ENCODE peak calls at places on chromosomes 5 and 9, in ten cellular contexts. One of them, this sample, is unnamed.

GRCh38 chr5:168892618-168893017 is 313.4 kb upstream of the PANK3 start:
- DNase-seq in neural progenitor cell: peak
- DNase-seq in bronchial epithelial cell: no peak
- DNase-seq in PC-9: no peak
- DNase-seq in A549: no peak
- DNase-seq in choroid plexus epithelial cell: no peak
- DNase-seq in AG04450: no peak
- DNase-seq in CD8-positive, alpha-beta T cell: no peak
- DNase-seq in left lung: no peak
- DNase-seq in thoracic aorta: no peak
- DNase-seq in this sample: no peak

GRCh38 chr9:128936171-128936865 is 11.1 kb downstream of the DOLK start:
- DNase-seq in neural progenitor cell: no peak
- DNase-seq in bronchial epithelial cell: no peak
- DNase-seq in PC-9: no peak
- DNase-seq in A549: no peak
- DNase-seq in choroid plexus epithelial cell: no peak
- DNase-seq in AG04450: no peak
- DNase-seq in CD8-positive, alpha-beta T cell: no peak
- DNase-seq in left lung: peak
- DNase-seq in thoracic aorta: no peak
- DNase-seq in this sample: no peak

GRCh38 chr5:92652735-92653134 is 928.3 kb downstream of the NR2F1-AS1 start:
- DNase-seq in neural progenitor cell: no peak
- DNase-seq in bronchial epithelial cell: no peak
- DNase-seq in PC-9: no peak
- DNase-seq in A549: no peak
- DNase-seq in choroid plexus epithelial cell: peak
- DNase-seq in AG04450: peak
- DNase-seq in CD8-positive, alpha-beta T cell: no peak
- DNase-seq in left lung: no peak
- DNase-seq in thoracic aorta: no peak
- DNase-seq in this sample: peak

GRCh38 chr5:103391659-103392058 is 133.1 kb downstream of the MACIR start:
- DNase-seq in neural progenitor cell: no peak
- DNase-seq in bronchial epithelial cell: no peak
- DNase-seq in PC-9: no peak
- DNase-seq in A549: no peak
- DNase-seq in choroid plexus epithelial cell: no peak
- DNase-seq in AG04450: no peak
- DNase-seq in CD8-positive, alpha-beta T cell: no peak
- DNase-seq in left lung: no peak
- DNase-seq in thoracic aorta: no peak
- DNase-seq in this sample: no peak

GRCh38 chr5:4533457-4534105 is 606.5 kb upstream of the ADAMTS16 start:
- DNase-seq in neural progenitor cell: no peak
- DNase-seq in bronchial epithelial cell: no peak
- DNase-seq in PC-9: no peak
- DNase-seq in A549: no peak
- DNase-seq in choroid plexus epithelial cell: no peak
- DNase-seq in AG04450: no peak
- DNase-seq in CD8-positive, alpha-beta T cell: no peak
- DNase-seq in left lung: no peak
- DNase-seq in thoracic aorta: no peak
- DNase-seq in this sample: no peak

GRCh38 chr5:10454591-10455272 is 13.1 kb downstream of the ROPN1L start:
- DNase-seq in neural progenitor cell: no peak
- DNase-seq in bronchial epithelial cell: peak
- DNase-seq in PC-9: no peak
- DNase-seq in A549: no peak
- DNase-seq in choroid plexus epithelial cell: peak
- DNase-seq in AG04450: no peak
- DNase-seq in CD8-positive, alpha-beta T cell: no peak
- DNase-seq in left lung: no peak
- DNase-seq in thoracic aorta: no peak
- DNase-seq in this sample: no peak

GRCh38 chr5:141623197-141623596 is 4.4 kb upstream of the DIAPH1 start:
- DNase-seq in neural progenitor cell: peak
- DNase-seq in bronchial epithelial cell: no peak
- DNase-seq in PC-9: no peak
- DNase-seq in A549: no peak
- DNase-seq in choroid plexus epithelial cell: peak
- DNase-seq in AG04450: no peak
- DNase-seq in CD8-positive, alpha-beta T cell: no peak
- DNase-seq in left lung: no peak
- DNase-seq in thoracic aorta: no peak
- DNase-seq in this sample: no peak

GRCh38 chr5:135810188-135810943 is 24.1 kb upstream of the SLC25A48 start:
- DNase-seq in neural progenitor cell: no peak
- DNase-seq in bronchial epithelial cell: no peak
- DNase-seq in PC-9: no peak
- DNase-seq in A549: no peak
- DNase-seq in choroid plexus epithelial cell: no peak
- DNase-seq in AG04450: no peak
- DNase-seq in CD8-positive, alpha-beta T cell: no peak
- DNase-seq in left lung: no peak
- DNase-seq in thoracic aorta: no peak
- DNase-seq in this sample: no peak

GRCh38 chr5:133397986-133398645 is 214.2 kb downstream of the FSTL4 start:
- DNase-seq in neural progenitor cell: no peak
- DNase-seq in bronchial epithelial cell: no peak
- DNase-seq in PC-9: no peak
- DNase-seq in A549: no peak
- DNase-seq in choroid plexus epithelial cell: no peak
- DNase-seq in AG04450: no peak
- DNase-seq in CD8-positive, alpha-beta T cell: no peak
- DNase-seq in left lung: no peak
- DNase-seq in thoracic aorta: no peak
- DNase-seq in this sample: no peak

GRCh38 chr5:91007251-91007650 is 375.9 kb downstream of the ARRDC3 start:
- DNase-seq in neural progenitor cell: no peak
- DNase-seq in bronchial epithelial cell: no peak
- DNase-seq in PC-9: no peak
- DNase-seq in A549: no peak
- DNase-seq in choroid plexus epithelial cell: no peak
- DNase-seq in AG04450: no peak
- DNase-seq in CD8-positive, alpha-beta T cell: no peak
- DNase-seq in left lung: no peak
- DNase-seq in thoracic aorta: no peak
- DNase-seq in this sample: no peak

GRCh38 chr9:129557192-129558036 is 63.5 kb downstream of the C9orf50 start:
- DNase-seq in neural progenitor cell: peak
- DNase-seq in bronchial epithelial cell: no peak
- DNase-seq in PC-9: peak
- DNase-seq in A549: peak
- DNase-seq in choroid plexus epithelial cell: peak
- DNase-seq in AG04450: no peak
- DNase-seq in CD8-positive, alpha-beta T cell: no peak
- DNase-seq in left lung: peak
- DNase-seq in thoracic aorta: no peak
- DNase-seq in this sample: peak

GRCh38 chr9:22342489-22343217 is 104.0 kb upstream of the DMRTA1 start:
- DNase-seq in neural progenitor cell: peak
- DNase-seq in bronchial epithelial cell: peak
- DNase-seq in PC-9: peak
- DNase-seq in A549: no peak
- DNase-seq in choroid plexus epithelial cell: peak
- DNase-seq in AG04450: no peak
- DNase-seq in CD8-positive, alpha-beta T cell: no peak
- DNase-seq in left lung: no peak
- DNase-seq in thoracic aorta: no peak
- DNase-seq in this sample: no peak

GRCh38 chr5:126449751-126450271 is 26.6 kb downstream of the GRAMD2B start:
- DNase-seq in neural progenitor cell: no peak
- DNase-seq in bronchial epithelial cell: peak
- DNase-seq in PC-9: no peak
- DNase-seq in A549: no peak
- DNase-seq in choroid plexus epithelial cell: peak
- DNase-seq in AG04450: no peak
- DNase-seq in CD8-positive, alpha-beta T cell: peak
- DNase-seq in left lung: no peak
- DNase-seq in thoracic aorta: no peak
- DNase-seq in this sample: no peak
- H3K4me3 ChIP-seq in neural progenitor cell: no peak
- H3K4me3 ChIP-seq in bronchial epithelial cell: peak
- H3K4me3 ChIP-seq in PC-9: no peak
- H3K4me3 ChIP-seq in A549: no peak
- H3K4me3 ChIP-seq in choroid plexus epithelial cell: peak
- H3K4me3 ChIP-seq in AG04450: no peak
- H3K4me3 ChIP-seq in CD8-positive, alpha-beta T cell: peak
- H3K4me3 ChIP-seq in left lung: no peak
- H3K4me3 ChIP-seq in thoracic aorta: peak
- H3K4me3 ChIP-seq in this sample: no peak

GRCh38 chr9:127854169-127854833 is at the start of gene ENG:
- DNase-seq in neural progenitor cell: no peak
- DNase-seq in bronchial epithelial cell: peak
- DNase-seq in PC-9: peak
- DNase-seq in A549: no peak
- DNase-seq in choroid plexus epithelial cell: peak
- DNase-seq in AG04450: no peak
- DNase-seq in CD8-positive, alpha-beta T cell: no peak
- DNase-seq in left lung: peak
- DNase-seq in thoracic aorta: no peak
- DNase-seq in this sample: no peak
- TF ChIP-seq CTCF in neural progenitor cell: no peak
- TF ChIP-seq CTCF in bronchial epithelial cell: no peak
- TF ChIP-seq CTCF in PC-9: no peak
- TF ChIP-seq CTCF in A549: no peak
- TF ChIP-seq CTCF in choroid plexus epithelial cell: no peak
- TF ChIP-seq CTCF in AG04450: peak
- TF ChIP-seq CTCF in CD8-positive, alpha-beta T cell: no peak
- TF ChIP-seq CTCF in left lung: no peak
- TF ChIP-seq CTCF in thoracic aorta: no peak
- TF ChIP-seq CTCF in this sample: peak

GRCh38 chr9:95425910-95426551 is 90.7 kb downstream of the PTCH1 start:
- DNase-seq in neural progenitor cell: peak
- DNase-seq in bronchial epithelial cell: peak
- DNase-seq in PC-9: no peak
- DNase-seq in A549: peak
- DNase-seq in choroid plexus epithelial cell: peak
- DNase-seq in AG04450: no peak
- DNase-seq in CD8-positive, alpha-beta T cell: no peak
- DNase-seq in left lung: no peak
- DNase-seq in thoracic aorta: no peak
- DNase-seq in this sample: no peak
- H3K4me3 ChIP-seq in neural progenitor cell: peak
- H3K4me3 ChIP-seq in bronchial epithelial cell: peak
- H3K4me3 ChIP-seq in PC-9: peak
- H3K4me3 ChIP-seq in A549: peak
- H3K4me3 ChIP-seq in choroid plexus epithelial cell: peak
- H3K4me3 ChIP-seq in AG04450: peak
- H3K4me3 ChIP-seq in CD8-positive, alpha-beta T cell: peak
- H3K4me3 ChIP-seq in left lung: peak
- H3K4me3 ChIP-seq in thoracic aorta: peak
- H3K4me3 ChIP-seq in this sample: peak

DNA sequence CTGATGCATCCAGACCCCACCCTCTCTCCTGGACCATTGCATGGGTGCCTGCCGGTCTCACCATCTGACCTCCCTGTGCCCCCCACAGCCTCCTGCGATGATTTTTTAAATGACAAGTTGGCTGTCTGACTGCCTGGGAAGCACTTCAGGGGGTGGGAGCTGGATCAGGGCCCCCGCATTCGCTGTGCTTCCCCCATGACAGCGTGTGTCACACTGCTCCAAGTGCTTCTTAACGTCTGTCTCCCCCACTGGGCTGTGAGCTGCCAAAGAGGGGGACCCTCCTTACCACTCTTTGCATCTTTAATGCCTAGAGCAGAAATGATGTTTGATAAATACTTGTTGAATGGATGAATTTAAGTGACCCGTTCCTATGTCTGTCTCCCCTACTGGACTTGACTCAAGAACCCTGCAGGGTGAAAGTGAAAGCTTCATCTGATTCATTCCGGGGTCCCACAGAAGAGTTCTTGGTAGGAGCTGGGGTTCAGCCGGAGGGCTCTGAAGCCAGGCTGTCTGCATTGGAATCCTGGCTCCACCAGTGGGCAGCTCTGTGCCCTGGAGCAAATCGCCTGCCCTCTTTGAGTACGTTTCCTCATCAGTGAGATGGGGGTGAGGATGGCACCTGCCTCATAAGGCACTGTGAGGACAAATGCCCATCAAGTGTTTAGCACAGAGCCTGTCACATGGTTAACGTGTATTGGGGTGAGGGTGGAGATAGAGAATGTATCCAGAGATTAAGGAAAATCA is 7.6 kb upstream of the EGR1 start:
- DNase-seq in neural progenitor cell: no peak
- DNase-seq in bronchial epithelial cell: no peak
- DNase-seq in PC-9: no peak
- DNase-seq in A549: no peak
- DNase-seq in choroid plexus epithelial cell: no peak
- DNase-seq in AG04450: no peak
- DNase-seq in CD8-positive, alpha-beta T cell: no peak
- DNase-seq in left lung: no peak
- DNase-seq in thoracic aorta: no peak
- DNase-seq in this sample: no peak
- TF ChIP-seq CTCF in neural progenitor cell: no peak
- TF ChIP-seq CTCF in bronchial epithelial cell: no peak
- TF ChIP-seq CTCF in PC-9: no peak
- TF ChIP-seq CTCF in A549: no peak
- TF ChIP-seq CTCF in choroid plexus epithelial cell: peak
- TF ChIP-seq CTCF in AG04450: no peak
- TF ChIP-seq CTCF in CD8-positive, alpha-beta T cell: no peak
- TF ChIP-seq CTCF in left lung: no peak
- TF ChIP-seq CTCF in thoracic aorta: no peak
- TF ChIP-seq CTCF in this sample: no peak

GRCh38 chr5:20949636-20950035 is 961.6 kb upstream of the CDH18 start:
- DNase-seq in neural progenitor cell: peak
- DNase-seq in bronchial epithelial cell: no peak
- DNase-seq in PC-9: no peak
- DNase-seq in A549: no peak
- DNase-seq in choroid plexus epithelial cell: peak
- DNase-seq in AG04450: no peak
- DNase-seq in CD8-positive, alpha-beta T cell: no peak
- DNase-seq in left lung: no peak
- DNase-seq in thoracic aorta: no peak
- DNase-seq in this sample: no peak
- H3K4me3 ChIP-seq in neural progenitor cell: no peak
- H3K4me3 ChIP-seq in bronchial epithelial cell: no peak
- H3K4me3 ChIP-seq in PC-9: no peak
- H3K4me3 ChIP-seq in A549: no peak
- H3K4me3 ChIP-seq in choroid plexus epithelial cell: no peak
- H3K4me3 ChIP-seq in AG04450: no peak
- H3K4me3 ChIP-seq in CD8-positive, alpha-beta T cell: no peak
- H3K4me3 ChIP-seq in left lung: no peak
- H3K4me3 ChIP-seq in thoracic aorta: no peak
- H3K4me3 ChIP-seq in this sample: no peak

DNA sequence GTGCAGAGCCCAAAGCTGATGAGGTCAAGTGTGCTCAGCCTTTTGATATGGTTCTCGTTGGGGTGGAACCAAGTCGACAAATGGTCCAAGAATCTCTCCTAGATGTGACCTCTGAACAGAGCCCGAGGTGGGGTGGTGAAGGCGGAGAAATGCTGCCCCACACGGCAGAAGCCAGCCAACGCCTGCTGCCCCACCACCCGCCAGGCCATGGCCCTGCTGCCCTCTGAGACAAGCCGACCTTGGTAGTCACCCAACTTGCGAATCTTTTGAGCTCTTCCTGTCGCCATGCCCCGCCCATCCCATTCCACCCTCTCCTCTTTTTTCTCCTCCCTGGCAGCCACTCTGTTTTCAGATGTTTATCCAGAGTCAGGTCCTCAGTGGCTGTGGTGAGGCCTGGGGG is 91.5 kb upstream of the EGFLAM start:
- DNase-seq in neural progenitor cell: no peak
- DNase-seq in bronchial epithelial cell: no peak
- DNase-seq in PC-9: no peak
- DNase-seq in A549: no peak
- DNase-seq in choroid plexus epithelial cell: no peak
- DNase-seq in AG04450: no peak
- DNase-seq in CD8-positive, alpha-beta T cell: no peak
- DNase-seq in left lung: peak
- DNase-seq in thoracic aorta: no peak
- DNase-seq in this sample: no peak
- TF ChIP-seq CTCF in neural progenitor cell: no peak
- TF ChIP-seq CTCF in bronchial epithelial cell: no peak
- TF ChIP-seq CTCF in PC-9: no peak
- TF ChIP-seq CTCF in A549: no peak
- TF ChIP-seq CTCF in choroid plexus epithelial cell: no peak
- TF ChIP-seq CTCF in AG04450: no peak
- TF ChIP-seq CTCF in CD8-positive, alpha-beta T cell: no peak
- TF ChIP-seq CTCF in left lung: no peak
- TF ChIP-seq CTCF in thoracic aorta: no peak
- TF ChIP-seq CTCF in this sample: no peak

This sample was measured in AG09309.